ENCODE peak calls at places on chromosomes 3 and 15, in seven cellular contexts. One of them, this sample, is unnamed.

GRCh38 chr3:51813539-51813938 is 34.5 kb upstream of the IQCF6 start:
- DNase-seq in testis: no peak
- DNase-seq in prostate gland: no peak
- DNase-seq in uterus: no peak
- DNase-seq in gastrocnemius medialis: peak
- DNase-seq in tibial nerve: no peak
- DNase-seq in heart left ventricle: peak
- DNase-seq in this sample: peak

GRCh38 chr3:128805771-128806170 is 73.6 kb upstream of the ACAD9 start:
- DNase-seq in tibial nerve: no peak
- DNase-seq in heart left ventricle: no peak
- DNase-seq in uterus: no peak
- DNase-seq in prostate gland: no peak
- DNase-seq in testis: no peak
- DNase-seq in gastrocnemius medialis: no peak
- DNase-seq in this sample: no peak

GRCh38 chr3:141529256-141530132 is 42.7 kb downstream of the RASA2 start:
- DNase-seq in prostate gland: no peak
- DNase-seq in tibial nerve: no peak
- DNase-seq in heart left ventricle: no peak
- DNase-seq in uterus: no peak
- DNase-seq in gastrocnemius medialis: no peak
- DNase-seq in testis: no peak
- DNase-seq in this sample: no peak

GRCh38 chr3:129195731-129196256 is 12.1 kb upstream of the CNBP start:
- DNase-seq in prostate gland: peak
- DNase-seq in gastrocnemius medialis: peak
- DNase-seq in heart left ventricle: peak
- DNase-seq in uterus: peak
- DNase-seq in tibial nerve: no peak
- DNase-seq in testis: peak
- DNase-seq in this sample: peak

GRCh38 chr3:71121429-71122167 is 461.9 kb downstream of the FOXP1 start:
- DNase-seq in testis: no peak
- DNase-seq in prostate gland: no peak
- DNase-seq in tibial nerve: no peak
- DNase-seq in gastrocnemius medialis: no peak
- DNase-seq in heart left ventricle: no peak
- DNase-seq in uterus: no peak
- DNase-seq in this sample: no peak

GRCh38 chr3:115808816-115809215 is 185.5 kb downstream of the GAP43 start:
- DNase-seq in uterus: no peak
- DNase-seq in gastrocnemius medialis: no peak
- DNase-seq in testis: no peak
- DNase-seq in heart left ventricle: no peak
- DNase-seq in prostate gland: no peak
- DNase-seq in tibial nerve: no peak
- DNase-seq in this sample: no peak

GRCh38 chr15:37873336-37873735 is 61.1 kb upstream of the TMCO5A start:
- DNase-seq in uterus: no peak
- DNase-seq in heart left ventricle: no peak
- DNase-seq in testis: no peak
- DNase-seq in prostate gland: no peak
- DNase-seq in gastrocnemius medialis: no peak
- DNase-seq in tibial nerve: no peak
- DNase-seq in this sample: no peak

GRCh38 chr3:61617041-61617440 is 55.7 kb downstream of the PTPRG start:
- DNase-seq in prostate gland: no peak
- DNase-seq in gastrocnemius medialis: no peak
- DNase-seq in testis: no peak
- DNase-seq in uterus: no peak
- DNase-seq in tibial nerve: no peak
- DNase-seq in heart left ventricle: no peak
- DNase-seq in this sample: no peak

GRCh38 chr3:95971573-95971972 is 842.8 kb upstream of the EPHA6 start:
- DNase-seq in testis: no peak
- DNase-seq in gastrocnemius medialis: no peak
- DNase-seq in heart left ventricle: no peak
- DNase-seq in tibial nerve: no peak
- DNase-seq in uterus: no peak
- DNase-seq in prostate gland: no peak
- DNase-seq in this sample: no peak

GRCh38 chr3:11820540-11821041 is 26.1 kb downstream of the TAMM41 start:
- DNase-seq in prostate gland: no peak
- DNase-seq in heart left ventricle: no peak
- DNase-seq in gastrocnemius medialis: no peak
- DNase-seq in uterus: no peak
- DNase-seq in testis: peak
- DNase-seq in tibial nerve: no peak
- DNase-seq in this sample: peak

GRCh38 chr3:108472011-108472591 is 38.3 kb downstream of the MYH15 start:
- DNase-seq in testis: no peak
- DNase-seq in gastrocnemius medialis: no peak
- DNase-seq in tibial nerve: no peak
- DNase-seq in heart left ventricle: no peak
- DNase-seq in prostate gland: no peak
- DNase-seq in uterus: no peak
- DNase-seq in this sample: peak

GRCh38 chr15:64149424-64150235 is 1.9 kb upstream of the SNX22 start:
- DNase-seq in gastrocnemius medialis: no peak
- DNase-seq in tibial nerve: no peak
- DNase-seq in testis: no peak
- DNase-seq in heart left ventricle: peak
- DNase-seq in prostate gland: no peak
- DNase-seq in uterus: no peak
- DNase-seq in this sample: no peak
- TF ChIP-seq CTCF in gastrocnemius medialis: no peak
- TF ChIP-seq CTCF in tibial nerve: no peak
- TF ChIP-seq CTCF in testis: no peak
- TF ChIP-seq CTCF in heart left ventricle: no peak
- TF ChIP-seq CTCF in prostate gland: no peak
- TF ChIP-seq CTCF in uterus: no peak
- TF ChIP-seq CTCF in this sample: no peak

GRCh38 chr15:74843891-74844299 is 939 bp upstream of the ULK3 start:
- DNase-seq in gastrocnemius medialis: no peak
- DNase-seq in prostate gland: no peak
- DNase-seq in heart left ventricle: no peak
- DNase-seq in uterus: peak
- DNase-seq in tibial nerve: no peak
- DNase-seq in testis: no peak
- DNase-seq in this sample: peak
- TF ChIP-seq POLR2A in gastrocnemius medialis: no peak
- TF ChIP-seq POLR2A in prostate gland: no peak
- TF ChIP-seq POLR2A in heart left ventricle: no peak
- TF ChIP-seq POLR2A in uterus: no peak
- TF ChIP-seq POLR2A in tibial nerve: no peak
- TF ChIP-seq POLR2A in testis: no peak
- TF ChIP-seq POLR2A in this sample: no peak

DNA sequence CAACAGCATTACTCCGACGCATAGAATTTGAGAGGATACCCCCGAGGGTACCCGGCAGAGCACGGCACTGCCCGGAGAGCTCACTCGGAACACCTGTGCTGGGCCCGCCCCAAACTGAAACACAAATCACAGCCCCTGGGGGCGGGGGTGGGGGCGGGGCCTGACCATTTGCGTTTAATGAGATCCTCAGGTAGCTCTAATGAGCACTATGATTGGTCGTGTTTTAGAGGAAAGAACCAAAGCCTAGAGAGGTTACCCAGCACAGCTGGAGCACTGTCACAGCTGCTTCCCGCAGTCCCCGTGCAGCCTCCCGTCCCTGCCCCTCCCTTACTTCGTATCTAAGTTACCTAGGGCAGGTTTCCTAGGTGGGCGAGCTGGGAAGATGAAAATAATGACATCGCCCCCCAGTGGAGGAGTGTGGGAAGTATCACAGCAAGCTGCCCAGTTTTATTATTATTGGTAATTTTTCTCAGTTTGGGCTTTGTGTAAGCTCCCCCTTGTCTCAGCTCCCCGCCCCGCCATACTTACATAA is 187.1 kb downstream of the PDE8A start:
- DNase-seq in heart left ventricle: no peak
- DNase-seq in gastrocnemius medialis: no peak
- DNase-seq in tibial nerve: no peak
- DNase-seq in testis: peak
- DNase-seq in prostate gland: peak
- DNase-seq in uterus: no peak
- DNase-seq in this sample: no peak
- TF ChIP-seq CTCF in heart left ventricle: peak
- TF ChIP-seq CTCF in gastrocnemius medialis: no peak
- TF ChIP-seq CTCF in tibial nerve: peak
- TF ChIP-seq CTCF in testis: peak
- TF ChIP-seq CTCF in prostate gland: peak
- TF ChIP-seq CTCF in uterus: peak
- TF ChIP-seq CTCF in this sample: peak

DNA sequence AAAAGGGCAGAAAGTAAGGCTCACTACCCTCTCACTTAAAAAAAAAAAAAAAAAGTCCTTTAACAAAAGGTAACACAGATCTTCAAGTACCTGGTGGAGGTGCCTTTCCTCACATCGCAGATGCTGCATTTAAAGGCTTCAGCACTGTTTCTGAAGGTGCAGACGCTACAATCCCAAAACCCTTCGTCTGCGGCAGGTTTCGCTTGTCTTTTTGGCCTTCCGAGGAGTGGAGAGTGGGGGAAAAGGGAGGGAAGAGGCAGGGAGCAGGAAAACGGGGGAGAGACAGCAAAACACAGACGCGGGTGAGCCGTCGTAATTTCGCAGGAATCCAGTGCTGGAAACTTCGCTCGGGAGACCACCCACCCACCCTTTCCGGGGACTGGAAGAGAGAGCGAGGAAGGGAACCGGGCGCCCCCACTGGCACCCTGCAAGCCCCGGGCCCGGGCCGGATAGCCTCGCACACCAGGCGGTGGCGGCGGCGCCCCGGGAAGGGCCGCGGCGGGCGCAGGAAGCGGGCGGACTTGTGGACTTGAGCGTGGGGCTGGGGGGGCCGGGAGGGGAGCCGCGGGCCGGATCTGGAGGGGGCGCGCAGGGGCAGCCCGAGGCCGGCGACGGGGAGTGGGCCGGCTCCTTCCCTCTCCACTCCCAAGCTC is 401.7 kb downstream of the SHQ1 start:
- DNase-seq in gastrocnemius medialis: no peak
- DNase-seq in testis: no peak
- DNase-seq in uterus: no peak
- DNase-seq in prostate gland: peak
- DNase-seq in heart left ventricle: no peak
- DNase-seq in tibial nerve: peak
- DNase-seq in this sample: no peak
- TF ChIP-seq POLR2A in gastrocnemius medialis: no peak
- TF ChIP-seq POLR2A in testis: no peak
- TF ChIP-seq POLR2A in uterus: no peak
- TF ChIP-seq POLR2A in prostate gland: no peak
- TF ChIP-seq POLR2A in heart left ventricle: no peak
- TF ChIP-seq POLR2A in tibial nerve: no peak
- TF ChIP-seq POLR2A in this sample: peak

This sample was measured in adrenal gland.